ENCODE peak calls at places on chromosome 9, in ten cellular contexts. F is breast epithelium, A is A673, Q is IMR-90, E is lung, H is heart left ventricle, T is fibroblast of lung, D is upper lobe of left lung, Z is colonic mucosa, M is body of pancreas. S is an unnamed sample.

GRCh38 chr9:18268381-18268780 is 205.6 kb upstream of the ADAMTSL1 start:
- DNase-seq in F (peak; percentile 22), A (no peak), Q (peak; percentile 74), E (no peak), H (no peak), T (peak; percentile 89), D (no peak), Z (no peak), M (no peak), S (no peak)

GRCh38 chr9:136438909-136439549 is 616 bp downstream of the INPP5E start:
- DNase-seq in F (no peak), A (peak; percentile 49), Q (peak; percentile 11), E (no peak), H (no peak), T (peak; percentile 30), D (peak; percentile 91), Z (peak; percentile 37), M (peak; percentile 36), S (no peak)

GRCh38 chr9:100679834-100680233 is 102.0 kb downstream of the CAVIN4 start:
- DNase-seq in F (no peak), A (no peak), Q (no peak), E (no peak), H (no peak), T (no peak), D (no peak), Z (no peak), M (no peak), S (no peak)

GRCh38 chr9:121758693-121759092 is 107.3 kb downstream of the DAB2IP start:
- DNase-seq in F (no peak), A (no peak), Q (no peak), E (no peak), H (no peak), T (no peak), D (no peak), Z (no peak), M (no peak), S (no peak)

GRCh38 chr9:21711504-21711903 is 90.9 kb upstream of the MTAP start:
- DNase-seq in F (no peak), A (peak; percentile 80), Q (peak; percentile 54), E (no peak), H (no peak), T (peak; percentile 76), D (no peak), Z (no peak), M (no peak), S (no peak)

GRCh38 chr9:101354143-101354764 is 30.6 kb downstream of the BAAT start:
- DNase-seq in F (no peak), A (no peak), Q (no peak), E (no peak), H (no peak), T (peak; percentile 7), D (no peak), Z (peak; percentile 52), M (peak; percentile 35), S (no peak)

GRCh38 chr9:88477300-88477751 is 57.7 kb upstream of the NXNL2 start:
- DNase-seq in F (no peak), A (no peak), Q (peak; percentile 99), E (no peak), H (no peak), T (peak; percentile 99), D (no peak), Z (no peak), M (no peak), S (no peak)

GRCh38 chr9:28688172-28688571 is 1114.9 kb upstream of the C9orf72 start:
- DNase-seq in F (no peak), A (peak; percentile 15), Q (no peak), E (no peak), H (no peak), T (no peak), D (no peak), Z (no peak), M (no peak), S (no peak)

GRCh38 chr9:16654727-16655126 is 215.7 kb downstream of the BNC2 start:
- DNase-seq in F (no peak), A (no peak), Q (no peak), E (no peak), H (no peak), T (no peak), D (no peak), Z (no peak), M (no peak), S (no peak)

DNA sequence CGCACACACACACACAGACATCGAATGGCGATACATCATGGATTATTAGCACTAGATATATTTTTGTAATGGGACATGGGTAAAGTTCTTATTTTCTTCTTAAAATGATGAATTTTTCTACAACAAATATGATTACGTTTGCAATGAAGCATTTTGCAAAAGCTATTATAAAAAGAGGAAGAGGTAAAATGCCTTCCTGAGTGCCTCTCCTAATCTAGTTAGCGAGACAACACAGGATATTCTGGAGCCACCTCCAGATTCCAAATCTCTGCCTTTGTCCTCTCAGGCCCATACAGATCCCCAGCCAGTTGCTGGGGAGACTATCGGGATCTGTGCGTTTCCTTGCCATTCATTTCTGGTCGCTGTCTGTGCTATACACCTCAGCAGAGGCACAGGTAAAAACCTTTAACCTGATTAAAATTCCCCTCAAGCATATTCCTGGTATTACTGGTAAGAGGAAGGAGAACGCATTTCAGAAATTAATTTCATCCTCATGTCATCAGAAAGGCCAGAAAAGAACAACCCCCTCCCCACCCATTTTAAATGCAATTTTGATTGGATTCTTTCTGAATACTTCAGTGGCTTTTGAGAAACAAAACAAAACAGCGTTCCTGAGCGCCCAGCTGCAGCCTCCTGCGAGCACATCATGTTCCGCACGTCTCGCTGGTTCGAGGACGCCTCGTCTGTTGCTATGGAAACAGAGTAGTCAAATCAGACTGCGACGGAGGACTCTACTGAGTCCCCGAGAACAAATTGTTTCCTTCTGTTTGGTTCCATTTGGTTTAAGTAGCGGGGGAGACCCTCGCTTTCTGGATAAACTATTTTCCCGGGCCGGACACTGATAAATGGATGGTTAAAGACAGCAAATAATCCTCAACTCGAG is 69.3 kb downstream of the SLC28A3 start:
- DNase-seq in F (no peak), A (peak; percentile 33), Q (peak; percentile 69), E (no peak), H (peak; percentile 19), T (peak; percentile 64), D (no peak), Z (peak; percentile 29), M (peak; percentile 66), S (no peak)
- H3K4me3 ChIP-seq in F (peak overlapping the region; percentile 17), A (no peak overlapping the region), Q (peak overlapping the region; percentile 24), E (no peak overlapping the region), H (peak overlapping the region; percentile 30), T (peak overlapping the region; percentile 51), D (peak overlapping the region; percentile 1), Z (no peak overlapping the region), M (no peak overlapping the region), S (peak overlapping the region; percentile 47)

GRCh38 chr9:126293522-126293889 is 33.1 kb upstream of the MVB12B start:
- DNase-seq in F (no peak), A (peak; percentile 15), Q (no peak), E (no peak), H (no peak), T (no peak), D (peak; percentile 45), Z (no peak), M (no peak), S (no peak)
- TF ChIP-seq CTCF in F (no peak), A (peak; percentile 48), Q (peak; percentile 3), E (no peak), H (no peak), T (no peak), D (no peak), Z (no peak), M (no peak), S (no peak)

GRCh38 chr9:76690575-76691370 is 73.5 kb upstream of the PCA3 start:
- DNase-seq in F (no peak), A (no peak), Q (no peak), E (no peak), H (no peak), T (no peak), D (no peak), Z (no peak), M (no peak), S (no peak)
- H3K4me1 ChIP-seq in F (no peaks in the 10 kb centered on the region), A (no peaks in the 10 kb centered on the region), Q (peaks cover 9% of the 10 kb centered on the region), E (peaks cover 6% of the 10 kb centered on the region), H (no peaks in the 10 kb centered on the region), T (peaks cover 7% of the 10 kb centered on the region), D (peaks cover 10% of the 10 kb centered on the region), Z (no peaks in the 10 kb centered on the region), M (no peaks in the 10 kb centered on the region), S (peaks cover 5% of the 10 kb centered on the region)

DNA sequence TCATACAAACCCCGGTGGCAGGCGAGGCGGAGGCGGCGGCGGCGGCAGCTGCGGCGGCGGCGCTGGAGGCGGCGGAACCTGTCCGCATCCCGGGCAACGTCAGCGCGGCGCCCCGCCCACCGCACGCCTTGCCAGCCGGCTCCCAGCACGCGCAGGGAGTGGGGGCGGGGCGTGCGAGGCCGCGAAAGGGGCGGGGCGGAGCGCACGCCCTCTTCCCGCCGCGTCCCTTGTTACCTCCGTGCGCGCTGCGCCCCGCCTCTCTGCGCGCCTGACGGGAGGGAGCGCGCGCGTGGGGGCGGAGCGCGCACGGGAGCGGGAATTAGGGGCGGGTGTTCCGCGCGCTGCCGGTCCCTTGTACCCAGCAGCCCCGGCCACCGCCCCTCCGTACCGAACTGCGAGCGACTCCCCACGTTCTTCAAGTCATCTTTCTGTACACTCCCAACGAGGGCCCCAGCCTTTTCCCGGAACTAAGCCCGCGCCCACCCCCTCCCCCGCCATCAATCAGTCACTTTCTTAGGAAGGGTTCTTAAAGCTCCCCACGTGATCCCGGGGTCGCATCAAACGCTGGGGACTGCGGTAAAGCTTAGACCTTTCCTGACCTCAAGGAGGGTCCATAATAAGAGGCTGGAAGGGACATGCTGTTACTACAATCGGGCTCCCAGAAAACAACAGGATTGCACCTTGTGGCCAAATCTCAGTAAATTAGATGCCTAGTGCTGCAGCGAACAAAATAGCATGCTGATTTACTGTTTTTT is at the start of gene AGTPBP1:
- DNase-seq in F (peak; percentile 93), A (peak; percentile 97), Q (peak; percentile 87), E (peak; percentile 95), H (peak; percentile 96), T (peak; percentile 85), D (peak; percentile 100), Z (peak; percentile 97), M (peak; percentile 97), S (peak; percentile 94)
- H3K4me3 ChIP-seq in F (peak within 1 kb of the TSS; percentile 94), A (peak within 1 kb of the TSS; percentile 98), Q (peak within 1 kb of the TSS; percentile 92), E (peak within 1 kb of the TSS; percentile 88), H (peak within 1 kb of the TSS; percentile 98), T (peak within 1 kb of the TSS; percentile 89), D (peak within 1 kb of the TSS; percentile 95), Z (peak within 1 kb of the TSS; percentile 92), M (peak within 1 kb of the TSS; percentile 73), S (peak within 1 kb of the TSS; percentile 83)